ENCODE peak calls at places on chromosomes 2 and 18, in eight cellular contexts. P is IMR-90, T is neural progenitor cell, U is transverse colon, W is astrocyte of the spinal cord, E is esophagus squamous epithelium, A is foreskin fibroblast, K is fibroblast of mammary gland. J is an unnamed sample.

GRCh38 chr2:186456941-186457340 is 29.1 kb upstream of the ZC3H15 start:
- DNase-seq in P (peak), T (no peak), U (no peak), W (peak), E (no peak), A (peak), K (peak), J (no peak)

GRCh38 chr2:159807183-159808037 is 9.4 kb upstream of the CD302 start:
- DNase-seq in P (peak), T (peak), U (peak), W (peak), E (no peak), A (peak), K (peak), J (no peak)

GRCh38 chr2:215664847-215665525 is 229.1 kb upstream of the FN1 start:
- DNase-seq in P (peak), T (no peak), U (no peak), W (peak), E (no peak), A (peak), K (peak), J (peak)

GRCh38 chr2:72475246-72475645 is 327.6 kb upstream of the CYP26B1 start:
- DNase-seq in P (no peak), T (no peak), U (no peak), W (no peak), E (no peak), A (no peak), K (no peak), J (no peak)

GRCh38 chr2:67652679-67653078 is 255.5 kb downstream of the ETAA1 start:
- DNase-seq in P (no peak), T (no peak), U (no peak), W (no peak), E (no peak), A (no peak), K (no peak), J (no peak)

GRCh38 chr2:237540823-237541222 is 25.6 kb upstream of the PRLH start:
- DNase-seq in P (peak), T (no peak), U (peak), W (peak), E (no peak), A (peak), K (peak), J (no peak)

GRCh38 chr2:61993422-61994024 is 88.0 kb downstream of the COMMD1 start:
- DNase-seq in P (peak), T (peak), U (peak), W (peak), E (no peak), A (peak), K (peak), J (peak)

GRCh38 chr18:11055721-11056120 is 93.6 kb downstream of the PIEZO2 start:
- DNase-seq in P (no peak), T (no peak), U (no peak), W (no peak), E (no peak), A (no peak), K (no peak), J (no peak)

GRCh38 chr2:53476800-53477199 is 290.8 kb upstream of the CHAC2 start:
- DNase-seq in P (no peak), T (no peak), U (no peak), W (no peak), E (no peak), A (no peak), K (no peak), J (peak)

GRCh38 chr2:101109451-101110140 is 41.6 kb downstream of the TBC1D8 start:
- DNase-seq in P (no peak), T (no peak), U (no peak), W (no peak), E (no peak), A (peak), K (no peak), J (no peak)

GRCh38 chr2:71546777-71547281 is 93.5 kb downstream of the DYSF start:
- DNase-seq in P (no peak), T (no peak), U (no peak), W (no peak), E (no peak), A (no peak), K (no peak), J (no peak)

GRCh38 chr18:55786651-55787272 is 198.8 kb upstream of the TCF4 start:
- DNase-seq in P (peak), T (no peak), U (no peak), W (peak), E (no peak), A (peak), K (no peak), J (no peak)

GRCh38 chr2:238161291-238162051 is 2.7 kb downstream of the ERFE start:
- DNase-seq in P (no peak), T (no peak), U (no peak), W (no peak), E (no peak), A (no peak), K (no peak), J (no peak)

GRCh38 chr18:23585007-23585871 is 1.1 kb downstream of the NPC1 start:
- DNase-seq in P (no peak), T (peak), U (peak), W (peak), E (no peak), A (peak), K (peak), J (peak)

GRCh38 chr2:136182315-136182714 is 64.4 kb upstream of the CXCR4 start:
- DNase-seq in P (no peak), T (no peak), U (no peak), W (no peak), E (no peak), A (no peak), K (no peak), J (no peak)

GRCh38 chr2:116953-117352 is 70.6 kb upstream of the FAM110C start:
- DNase-seq in P (no peak), T (no peak), U (no peak), W (no peak), E (no peak), A (no peak), K (no peak), J (no peak)

GRCh38 chr2:118321436-118322100 is 233.3 kb downstream of the INSIG2 start:
- DNase-seq in P (no peak), T (peak), U (no peak), W (no peak), E (no peak), A (no peak), K (no peak), J (peak)

GRCh38 chr2:130922417-130922816 is 85.7 kb downstream of the ARHGEF4 start:
- DNase-seq in P (no peak), T (no peak), U (no peak), W (no peak), E (no peak), A (no peak), K (no peak), J (no peak)

GRCh38 chr2:127200962-127201361 is 19.1 kb downstream of the CYP27C1 start:
- DNase-seq in P (no peak), T (no peak), U (no peak), W (no peak), E (no peak), A (no peak), K (no peak), J (no peak)

GRCh38 chr2:187956906-187957534 is 334.7 kb upstream of the GULP1 start:
- DNase-seq in P (no peak), T (no peak), U (no peak), W (no peak), E (no peak), A (no peak), K (no peak), J (no peak)

GRCh38 chr2:62197609-62198236 is 1.8 kb downstream of the B3GNT2 start:
- DNase-seq in P (no peak), T (peak), U (peak), W (no peak), E (no peak), A (peak), K (peak), J (peak)

DNA sequence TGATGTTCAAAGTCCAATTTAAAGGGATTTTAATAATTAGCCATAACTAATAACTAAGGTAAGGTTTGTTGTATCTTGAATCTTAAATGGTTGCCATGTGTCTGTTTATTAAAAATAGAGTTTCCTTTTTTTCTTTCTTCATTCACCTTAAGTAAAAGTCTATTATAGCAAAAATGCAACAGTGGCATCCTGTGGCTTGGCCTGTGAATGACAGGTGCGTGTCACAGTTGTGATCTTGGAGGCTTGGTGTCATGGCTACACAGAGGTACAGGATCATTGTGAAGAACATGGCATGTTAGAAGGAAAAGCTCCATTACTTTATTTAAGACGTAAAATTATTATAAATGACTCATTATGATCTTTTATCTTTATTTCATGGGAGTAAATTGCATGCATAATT is 246.1 kb downstream of the BCL2 start:
- DNase-seq in P (no peak), T (no peak), U (no peak), W (no peak), E (no peak), A (no peak), K (no peak), J (no peak)
- TF ChIP-seq CTCF in P (no peak), T (no peak), U (peak), W (no peak), E (no peak), A (no peak), K (no peak), J (no peak)

GRCh38 chr18:79948719-79949411 is 2.6 kb downstream of the SLC66A2 start:
- DNase-seq in P (no peak), T (no peak), U (peak), W (no peak), E (no peak), A (no peak), K (no peak), J (no peak)
- H3K4me3 ChIP-seq in P (no peak), T (no peak), U (no peak), W (no peak), E (no peak), A (no peak), K (no peak), J (no peak)

GRCh38 chr2:20916604-20917286 is 93.8 kb upstream of the LDAH start:
- DNase-seq in P (peak), T (no peak), U (no peak), W (no peak), E (no peak), A (peak), K (peak), J (no peak)
- TF ChIP-seq CTCF in P (peak), T (peak), U (peak), W (peak), E (no peak), A (peak), K (peak), J (peak)

DNA sequence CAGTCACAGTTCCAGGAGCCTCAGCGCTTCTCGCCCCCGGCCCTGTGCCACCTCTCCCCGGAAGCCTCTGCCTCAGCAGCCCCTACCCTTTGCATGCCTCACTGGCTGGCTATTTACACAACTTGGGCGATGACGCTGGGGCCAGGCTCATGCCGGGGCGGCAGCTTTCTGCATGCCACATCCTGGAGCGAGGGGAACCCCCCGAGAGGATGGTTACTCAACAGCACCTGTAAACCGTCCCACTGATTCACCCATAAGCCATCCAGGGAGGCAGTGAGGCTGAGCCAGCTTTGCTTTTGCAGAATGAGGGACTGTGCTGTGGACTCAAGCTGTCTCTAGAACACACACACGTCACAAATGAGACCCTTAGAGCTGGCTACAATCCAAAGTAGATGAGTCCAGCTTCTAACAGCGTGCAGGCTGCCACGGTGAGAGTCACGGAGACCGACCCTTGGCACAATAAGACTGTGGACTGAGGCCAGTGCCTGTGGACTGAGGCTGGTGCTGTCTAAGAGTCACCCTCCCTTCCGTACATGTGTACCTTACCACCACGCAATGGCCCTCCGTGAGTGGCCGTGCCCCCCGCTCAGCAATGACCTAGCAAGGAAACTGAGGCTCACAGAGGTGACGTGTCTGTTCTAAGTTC is 45.6 kb upstream of the ODC1 start:
- DNase-seq in P (peak), T (no peak), U (peak), W (peak), E (peak), A (no peak), K (peak), J (peak)
- H3K4me3 ChIP-seq in P (no peak), T (no peak), U (no peak), W (no peak), E (no peak), A (no peak), K (no peak), J (no peak)

J was measured in PC-9.